ENCODE peak calls at places on chromosomes 7 and 10, in four cellular contexts. U is left ventricle myocardium inferior, K is transverse colon, Z is tibial artery. R is an unnamed sample. For H3K4me1, the result is how much of the 10 kb centered on the place peaks cover.

GRCh38 chr7:37732253-37732652 is 48.7 kb downstream of the GPR141 start:
- DNase-seq in U (no peak), K (peak), Z (peak), R (no peak)

GRCh38 chr10:124500767-124501166 is 39.1 kb downstream of the LHPP start:
- DNase-seq in U (no peak), K (no peak), Z (no peak), R (no peak)

GRCh38 chr7:35695628-35695888 is 623 bp upstream of the HERPUD2 start:
- DNase-seq in U (no peak), K (no peak), Z (no peak), R (no peak)

GRCh38 chr7:11710392-11710791 is 121.6 kb downstream of the THSD7A start:
- DNase-seq in U (no peak), K (no peak), Z (no peak), R (no peak)

GRCh38 chr7:69597278-69598076 is 798 bp upstream of the AUTS2 start:
- DNase-seq in U (peak), K (no peak), Z (peak), R (peak)

GRCh38 chr10:103241262-103242011 is 4.2 kb upstream of the RPEL1 start:
- DNase-seq in U (no peak), K (peak), Z (peak), R (peak)

GRCh38 chr7:131294553-131294952 is 33.1 kb upstream of the MKLN1 start:
- DNase-seq in U (no peak), K (no peak), Z (no peak), R (no peak)

GRCh38 chr10:117860135-117860534 is 186.6 kb downstream of the RAB11FIP2 start:
- DNase-seq in U (no peak), K (no peak), Z (no peak), R (no peak)

GRCh38 chr7:48168159-48168558 is 3.1 kb upstream of the ABCA13 start:
- DNase-seq in U (no peak), K (no peak), Z (no peak), R (no peak)

GRCh38 chr7:95472521-95473160 is 13.1 kb upstream of the ASB4 start:
- DNase-seq in U (no peak), K (no peak), Z (no peak), R (no peak)

GRCh38 chr10:103512166-103512565 is 18.7 kb downstream of the NEURL1 start:
- DNase-seq in U (no peak), K (no peak), Z (no peak), R (no peak)

GRCh38 chr10:123013456-123014419 is 4.9 kb downstream of the ACADSB start:
- DNase-seq in U (no peak), K (no peak), Z (no peak), R (peak)

GRCh38 chr10:21078410-21079329 is 181.6 kb upstream of the NEBL start:
- DNase-seq in U (peak), K (peak), Z (peak), R (peak)

GRCh38 chr7:128963327-128963757 is 25.6 kb downstream of the IRF5 start:
- DNase-seq in U (no peak), K (no peak), Z (no peak), R (no peak)

GRCh38 chr10:2920638-2921037 is 146.7 kb upstream of the PFKP start:
- DNase-seq in U (no peak), K (no peak), Z (no peak), R (no peak)

GRCh38 chr7:29320577-29320976 is 126.0 kb downstream of the CHN2 start:
- DNase-seq in U (no peak), K (no peak), Z (no peak), R (no peak)

GRCh38 chr10:101226888-101227736 is 2.2 kb downstream of the LBX1 start:
- DNase-seq in U (no peak), K (no peak), Z (no peak), R (no peak)
- H3K4me1 ChIP-seq in U (half or more), K (half or more), Z (half or more), R (half or more)

GRCh38 chr7:137993395-137993743 is 8.5 kb downstream of the CREB3L2 start:
- DNase-seq in U (no peak), K (no peak), Z (no peak), R (no peak)
- H3K4me1 ChIP-seq in U (half or more), K (half or more), Z (half or more), R (under half)

DNA sequence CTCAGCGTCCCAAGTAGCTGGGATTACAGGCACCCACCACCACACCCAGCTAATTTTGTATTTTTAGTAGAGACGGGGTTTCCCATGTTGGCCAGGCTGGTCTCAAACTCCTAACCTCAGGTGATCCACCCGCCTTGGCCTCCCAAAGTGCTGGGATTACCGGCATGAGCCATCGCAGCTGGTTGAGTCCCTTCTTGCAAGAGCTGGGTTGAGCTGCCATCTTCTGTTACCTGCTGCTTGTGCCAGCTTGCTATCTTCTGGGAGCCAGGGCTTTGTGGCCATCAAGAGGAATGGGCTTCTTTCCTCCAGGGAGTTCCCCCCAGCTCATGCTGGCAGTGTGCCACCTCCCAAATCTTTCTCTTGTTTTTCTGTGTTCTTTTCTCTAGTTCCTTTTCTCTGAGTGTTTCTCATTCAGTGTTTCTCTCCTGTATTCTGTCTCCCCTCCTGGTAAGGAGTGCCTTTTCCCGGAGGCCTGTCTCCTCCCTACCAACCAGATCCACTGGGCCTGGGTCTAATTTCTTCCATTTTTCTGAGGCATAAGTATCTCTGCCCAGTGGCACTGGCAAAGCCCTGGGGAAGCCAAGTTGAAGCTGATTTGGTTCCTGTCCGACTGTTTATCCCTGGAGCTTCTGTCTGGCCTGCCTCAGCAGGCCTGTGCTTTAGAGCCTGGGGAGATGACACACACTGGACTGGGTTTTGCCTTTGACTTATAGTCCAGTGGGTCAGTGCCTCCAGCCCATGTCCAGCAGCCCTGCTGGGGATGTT is 3.7 kb downstream of the DBNL start:
- DNase-seq in U (peak), K (no peak), Z (no peak), R (no peak)
- H3K4me1 ChIP-seq in U (half or more), K (under half), Z (under half), R (half or more)

GRCh38 chr7:150745086-150745485 is 7.9 kb downstream of the GIMAP5 start:
- DNase-seq in U (no peak), K (no peak), Z (no peak), R (no peak)
- H3K4me1 ChIP-seq in U (half or more), K (under half), Z (under half), R (under half)

DNA sequence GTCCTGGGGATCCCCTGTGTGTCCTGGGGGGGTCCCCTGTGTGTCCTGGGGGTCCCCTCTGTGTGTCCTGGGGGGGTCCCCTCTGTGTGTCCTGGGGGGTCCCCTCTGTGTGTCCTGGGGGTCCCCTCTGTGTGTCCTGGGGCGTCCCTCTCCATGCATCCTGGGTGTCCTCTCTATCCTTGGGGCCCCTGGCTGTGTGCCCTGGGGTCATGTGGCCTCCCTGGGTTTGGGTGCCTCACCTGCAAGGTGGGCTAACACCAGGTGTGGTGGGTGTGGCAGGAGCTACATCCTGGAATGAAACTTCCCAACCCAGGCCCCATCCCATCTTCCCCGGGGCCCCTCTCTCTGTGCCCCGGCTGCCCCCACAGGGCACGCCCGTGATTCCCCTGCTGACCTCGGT is 4.9 kb downstream of the CYP2W1 start:
- DNase-seq in U (no peak), K (no peak), Z (no peak), R (no peak)
- H3K4me1 ChIP-seq in U (under half), K (under half), Z (under half), R (under half)

GRCh38 chr7:122455108-122455507 is 150.6 kb upstream of the FEZF1 start:
- DNase-seq in U (no peak), K (no peak), Z (no peak), R (no peak)

GRCh38 chr7:122453432-122453831 is 148.9 kb upstream of the FEZF1 start:
- DNase-seq in U (no peak), K (no peak), Z (no peak), R (no peak)

GRCh38 chr7:122457325-122457724 is 152.8 kb upstream of the FEZF1 start:
- DNase-seq in U (no peak), K (no peak), Z (no peak), R (no peak)

GRCh38 chr7:122460936-122461335 is 156.4 kb upstream of the FEZF1 start:
- DNase-seq in U (no peak), K (no peak), Z (no peak), R (no peak)

DNA sequence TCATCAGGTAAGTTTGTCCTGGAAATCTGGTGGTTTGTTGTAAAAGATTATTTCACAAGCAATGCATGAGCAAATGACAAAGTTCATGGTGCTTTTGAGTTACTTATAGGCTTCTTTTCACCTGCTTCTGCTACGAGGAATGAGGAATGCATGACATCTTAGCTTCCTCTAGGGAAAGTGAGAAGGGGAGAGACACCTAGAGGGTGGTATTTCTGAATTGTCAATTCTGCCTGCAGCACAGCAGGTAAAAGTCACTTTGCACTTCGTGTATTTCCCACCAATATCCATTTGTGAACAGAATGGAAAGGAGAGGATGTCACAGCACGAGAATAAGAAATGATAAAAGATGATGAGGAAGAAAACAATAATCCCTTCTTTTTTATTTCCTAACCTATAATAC is 153.4 kb upstream of the FEZF1 start:
- DNase-seq in U (no peak), K (no peak), Z (no peak), R (no peak)
- H3K4me1 ChIP-seq in U (under half), K (under half), Z (under half), R (under half)

R was measured in upper lobe of left lung.